ENCODE peak calls at places on chromosomes 4 and X, in nine cellular contexts. One of them, this sample, is unnamed.
A peak's percentile ranks its signal among the peaks of the same experiment; 100 is the strongest.

GRCh38 chrX:19800821-19801220 is 86.6 kb downstream of the SH3KBP1 start:
- DNase-seq in activated CD4-positive, alpha-beta T cell treated with anti-CD3 and anti-CD28 coated beads, Interleukin-2, amount 50 U/mL, for 1 hour: no peak
- DNase-seq in left cardiac atrium: no peak
- DNase-seq in hypothalamus: no peak
- DNase-seq in stimulated activated CD4-positive, alpha-beta T cell treated with anti-CD3 and anti-CD28 coated beads, Interleukin-1b, Interleukin-23, amount 100 ng/mL, for 24 hours: no peak
- DNase-seq in left ventricle myocardium inferior: no peak
- DNase-seq in SHP77 treated with DMSO at 0.1 percent for 48 hours: no peak
- DNase-seq in activated naive CD4-positive, alpha-beta T cell: no peak
- DNase-seq in GM04503: no peak
- DNase-seq in this sample: no peak

GRCh38 chr4:140098481-140099132 is 55.4 kb downstream of the MAML3 start:
- DNase-seq in stimulated activated CD4-positive, alpha-beta T cell treated with anti-CD3 and anti-CD28 coated beads, Interleukin-1b, Interleukin-23, amount 100 ng/mL, for 24 hours: no peak
- DNase-seq in activated CD4-positive, alpha-beta T cell treated with anti-CD3 and anti-CD28 coated beads, Interleukin-2, amount 50 U/mL, for 1 hour: no peak
- DNase-seq in left ventricle myocardium inferior: no peak
- DNase-seq in left cardiac atrium: no peak
- DNase-seq in hypothalamus: no peak
- DNase-seq in GM04503: no peak
- DNase-seq in SHP77 treated with DMSO at 0.1 percent for 48 hours: no peak
- DNase-seq in activated naive CD4-positive, alpha-beta T cell: no peak
- DNase-seq in this sample: no peak

GRCh38 chrX:107978707-107979307 is 3.4 kb downstream of the TEX13B start:
- DNase-seq in GM04503: no peak
- DNase-seq in left cardiac atrium: no peak
- DNase-seq in activated naive CD4-positive, alpha-beta T cell: no peak
- DNase-seq in stimulated activated CD4-positive, alpha-beta T cell treated with anti-CD3 and anti-CD28 coated beads, Interleukin-1b, Interleukin-23, amount 100 ng/mL, for 24 hours: no peak
- DNase-seq in SHP77 treated with DMSO at 0.1 percent for 48 hours: peak; percentile 0
- DNase-seq in activated CD4-positive, alpha-beta T cell treated with anti-CD3 and anti-CD28 coated beads, Interleukin-2, amount 50 U/mL, for 1 hour: no peak
- DNase-seq in left ventricle myocardium inferior: no peak
- DNase-seq in hypothalamus: no peak
- DNase-seq in this sample: no peak

GRCh38 chr4:7332216-7333023 is 102.3 kb downstream of the PSAPL1 start:
- DNase-seq in GM04503: peak; percentile 34
- DNase-seq in stimulated activated CD4-positive, alpha-beta T cell treated with anti-CD3 and anti-CD28 coated beads, Interleukin-1b, Interleukin-23, amount 100 ng/mL, for 24 hours: no peak
- DNase-seq in left cardiac atrium: peak; percentile 54
- DNase-seq in activated naive CD4-positive, alpha-beta T cell: no peak
- DNase-seq in SHP77 treated with DMSO at 0.1 percent for 48 hours: no peak
- DNase-seq in activated CD4-positive, alpha-beta T cell treated with anti-CD3 and anti-CD28 coated beads, Interleukin-2, amount 50 U/mL, for 1 hour: no peak
- DNase-seq in hypothalamus: no peak
- DNase-seq in left ventricle myocardium inferior: peak; percentile 41
- DNase-seq in this sample: no peak

GRCh38 chr4:818106-818921 is 7.6 kb downstream of the CPLX1 start:
- DNase-seq in left ventricle myocardium inferior: no peak
- DNase-seq in hypothalamus: no peak
- DNase-seq in stimulated activated CD4-positive, alpha-beta T cell treated with anti-CD3 and anti-CD28 coated beads, Interleukin-1b, Interleukin-23, amount 100 ng/mL, for 24 hours: no peak
- DNase-seq in GM04503: no peak
- DNase-seq in left cardiac atrium: no peak
- DNase-seq in activated naive CD4-positive, alpha-beta T cell: no peak
- DNase-seq in activated CD4-positive, alpha-beta T cell treated with anti-CD3 and anti-CD28 coated beads, Interleukin-2, amount 50 U/mL, for 1 hour: no peak
- DNase-seq in SHP77 treated with DMSO at 0.1 percent for 48 hours: no peak
- DNase-seq in this sample: no peak

GRCh38 chrX:19487520-19488200 is 27.6 kb downstream of the MAP3K15 start:
- DNase-seq in GM04503: no peak
- DNase-seq in activated CD4-positive, alpha-beta T cell treated with anti-CD3 and anti-CD28 coated beads, Interleukin-2, amount 50 U/mL, for 1 hour: no peak
- DNase-seq in stimulated activated CD4-positive, alpha-beta T cell treated with anti-CD3 and anti-CD28 coated beads, Interleukin-1b, Interleukin-23, amount 100 ng/mL, for 24 hours: no peak
- DNase-seq in activated naive CD4-positive, alpha-beta T cell: no peak
- DNase-seq in left cardiac atrium: no peak
- DNase-seq in left ventricle myocardium inferior: no peak
- DNase-seq in hypothalamus: no peak
- DNase-seq in SHP77 treated with DMSO at 0.1 percent for 48 hours: no peak
- DNase-seq in this sample: no peak

GRCh38 chr4:48651869-48652447 is 128.1 kb downstream of the FRYL start:
- DNase-seq in hypothalamus: no peak
- DNase-seq in left ventricle myocardium inferior: no peak
- DNase-seq in stimulated activated CD4-positive, alpha-beta T cell treated with anti-CD3 and anti-CD28 coated beads, Interleukin-1b, Interleukin-23, amount 100 ng/mL, for 24 hours: no peak
- DNase-seq in GM04503: peak; percentile 54
- DNase-seq in activated CD4-positive, alpha-beta T cell treated with anti-CD3 and anti-CD28 coated beads, Interleukin-2, amount 50 U/mL, for 1 hour: no peak
- DNase-seq in SHP77 treated with DMSO at 0.1 percent for 48 hours: no peak
- DNase-seq in left cardiac atrium: no peak
- DNase-seq in activated naive CD4-positive, alpha-beta T cell: no peak
- DNase-seq in this sample: no peak

GRCh38 chr4:109735566-109736454 is 5.9 kb upstream of the PLA2G12A start:
- DNase-seq in stimulated activated CD4-positive, alpha-beta T cell treated with anti-CD3 and anti-CD28 coated beads, Interleukin-1b, Interleukin-23, amount 100 ng/mL, for 24 hours: no peak
- DNase-seq in GM04503: no peak
- DNase-seq in activated naive CD4-positive, alpha-beta T cell: no peak
- DNase-seq in hypothalamus: no peak
- DNase-seq in left cardiac atrium: no peak
- DNase-seq in left ventricle myocardium inferior: no peak
- DNase-seq in SHP77 treated with DMSO at 0.1 percent for 48 hours: no peak
- DNase-seq in activated CD4-positive, alpha-beta T cell treated with anti-CD3 and anti-CD28 coated beads, Interleukin-2, amount 50 U/mL, for 1 hour: no peak
- DNase-seq in this sample: no peak

GRCh38 chrX:41689711-41690110 is 938 bp downstream of the GPR34 start:
- DNase-seq in activated naive CD4-positive, alpha-beta T cell: no peak
- DNase-seq in hypothalamus: no peak
- DNase-seq in left cardiac atrium: no peak
- DNase-seq in SHP77 treated with DMSO at 0.1 percent for 48 hours: no peak
- DNase-seq in left ventricle myocardium inferior: no peak
- DNase-seq in GM04503: no peak
- DNase-seq in stimulated activated CD4-positive, alpha-beta T cell treated with anti-CD3 and anti-CD28 coated beads, Interleukin-1b, Interleukin-23, amount 100 ng/mL, for 24 hours: no peak
- DNase-seq in activated CD4-positive, alpha-beta T cell treated with anti-CD3 and anti-CD28 coated beads, Interleukin-2, amount 50 U/mL, for 1 hour: no peak
- DNase-seq in this sample: no peak

GRCh38 chr4:15989431-15989830 is 26.5 kb upstream of the FGFBP2 start:
- DNase-seq in left ventricle myocardium inferior: no peak
- DNase-seq in hypothalamus: no peak
- DNase-seq in activated naive CD4-positive, alpha-beta T cell: no peak
- DNase-seq in SHP77 treated with DMSO at 0.1 percent for 48 hours: no peak
- DNase-seq in stimulated activated CD4-positive, alpha-beta T cell treated with anti-CD3 and anti-CD28 coated beads, Interleukin-1b, Interleukin-23, amount 100 ng/mL, for 24 hours: no peak
- DNase-seq in GM04503: no peak
- DNase-seq in left cardiac atrium: no peak
- DNase-seq in activated CD4-positive, alpha-beta T cell treated with anti-CD3 and anti-CD28 coated beads, Interleukin-2, amount 50 U/mL, for 1 hour: no peak
- DNase-seq in this sample: no peak

GRCh38 chr4:1479454-1479853 is 73.2 kb upstream of the NKX1-1 start:
- DNase-seq in activated CD4-positive, alpha-beta T cell treated with anti-CD3 and anti-CD28 coated beads, Interleukin-2, amount 50 U/mL, for 1 hour: no peak
- DNase-seq in stimulated activated CD4-positive, alpha-beta T cell treated with anti-CD3 and anti-CD28 coated beads, Interleukin-1b, Interleukin-23, amount 100 ng/mL, for 24 hours: no peak
- DNase-seq in hypothalamus: no peak
- DNase-seq in activated naive CD4-positive, alpha-beta T cell: no peak
- DNase-seq in GM04503: no peak
- DNase-seq in left ventricle myocardium inferior: no peak
- DNase-seq in SHP77 treated with DMSO at 0.1 percent for 48 hours: no peak
- DNase-seq in left cardiac atrium: peak; percentile 7
- DNase-seq in this sample: no peak

GRCh38 chr4:77040265-77040664 is 35.5 kb downstream of the CCNI start:
- DNase-seq in GM04503: no peak
- DNase-seq in SHP77 treated with DMSO at 0.1 percent for 48 hours: no peak
- DNase-seq in activated naive CD4-positive, alpha-beta T cell: no peak
- DNase-seq in left cardiac atrium: no peak
- DNase-seq in stimulated activated CD4-positive, alpha-beta T cell treated with anti-CD3 and anti-CD28 coated beads, Interleukin-1b, Interleukin-23, amount 100 ng/mL, for 24 hours: no peak
- DNase-seq in left ventricle myocardium inferior: no peak
- DNase-seq in activated CD4-positive, alpha-beta T cell treated with anti-CD3 and anti-CD28 coated beads, Interleukin-2, amount 50 U/mL, for 1 hour: no peak
- DNase-seq in hypothalamus: no peak
- DNase-seq in this sample: no peak

GRCh38 chr4:121428721-121429120 is 47.9 kb upstream of the QRFPR start:
- DNase-seq in stimulated activated CD4-positive, alpha-beta T cell treated with anti-CD3 and anti-CD28 coated beads, Interleukin-1b, Interleukin-23, amount 100 ng/mL, for 24 hours: no peak
- DNase-seq in hypothalamus: no peak
- DNase-seq in left cardiac atrium: no peak
- DNase-seq in activated naive CD4-positive, alpha-beta T cell: no peak
- DNase-seq in activated CD4-positive, alpha-beta T cell treated with anti-CD3 and anti-CD28 coated beads, Interleukin-2, amount 50 U/mL, for 1 hour: no peak
- DNase-seq in GM04503: no peak
- DNase-seq in left ventricle myocardium inferior: no peak
- DNase-seq in SHP77 treated with DMSO at 0.1 percent for 48 hours: no peak
- DNase-seq in this sample: no peak

GRCh38 chrX:132692526-132692925 is 203.7 kb upstream of the MBNL3 start:
- DNase-seq in hypothalamus: no peak
- DNase-seq in left ventricle myocardium inferior: no peak
- DNase-seq in left cardiac atrium: no peak
- DNase-seq in stimulated activated CD4-positive, alpha-beta T cell treated with anti-CD3 and anti-CD28 coated beads, Interleukin-1b, Interleukin-23, amount 100 ng/mL, for 24 hours: no peak
- DNase-seq in GM04503: no peak
- DNase-seq in activated CD4-positive, alpha-beta T cell treated with anti-CD3 and anti-CD28 coated beads, Interleukin-2, amount 50 U/mL, for 1 hour: no peak
- DNase-seq in SHP77 treated with DMSO at 0.1 percent for 48 hours: no peak
- DNase-seq in activated naive CD4-positive, alpha-beta T cell: no peak
- DNase-seq in this sample: no peak

GRCh38 chr4:158065176-158065575 is 107.6 kb downstream of the GASK1B start:
- DNase-seq in left ventricle myocardium inferior: no peak
- DNase-seq in left cardiac atrium: no peak
- DNase-seq in hypothalamus: no peak
- DNase-seq in stimulated activated CD4-positive, alpha-beta T cell treated with anti-CD3 and anti-CD28 coated beads, Interleukin-1b, Interleukin-23, amount 100 ng/mL, for 24 hours: no peak
- DNase-seq in SHP77 treated with DMSO at 0.1 percent for 48 hours: no peak
- DNase-seq in activated CD4-positive, alpha-beta T cell treated with anti-CD3 and anti-CD28 coated beads, Interleukin-2, amount 50 U/mL, for 1 hour: no peak
- DNase-seq in GM04503: no peak
- DNase-seq in activated naive CD4-positive, alpha-beta T cell: no peak
- DNase-seq in this sample: no peak

GRCh38 chr4:67744561-67745283 is 9.5 kb downstream of the GNRHR start:
- DNase-seq in left ventricle myocardium inferior: no peak
- DNase-seq in activated naive CD4-positive, alpha-beta T cell: no peak
- DNase-seq in hypothalamus: no peak
- DNase-seq in SHP77 treated with DMSO at 0.1 percent for 48 hours: no peak
- DNase-seq in GM04503: no peak
- DNase-seq in activated CD4-positive, alpha-beta T cell treated with anti-CD3 and anti-CD28 coated beads, Interleukin-2, amount 50 U/mL, for 1 hour: no peak
- DNase-seq in left cardiac atrium: no peak
- DNase-seq in stimulated activated CD4-positive, alpha-beta T cell treated with anti-CD3 and anti-CD28 coated beads, Interleukin-1b, Interleukin-23, amount 100 ng/mL, for 24 hours: no peak
- DNase-seq in this sample: no peak